ENCODE peak calls at places on chromosomes 3 and 15, in five cellular contexts. E, I, M, R and B are unnamed samples. For H3K9me3 and H3K4me1, the result is how much of the 10 kb centered on the place peaks cover.

GRCh38 chr3:65837604-65838003 is 201.1 kb downstream of the MAGI1 start:
- DNase-seq in E (no peak), I (no peak), M (no peak), R (no peak), B (no peak)

GRCh38 chr3:53705774-53706173 is 140.4 kb downstream of the CHDH start:
- DNase-seq in E (no peak), I (no peak), M (no peak), R (no peak), B (no peak)

GRCh38 chr3:38365469-38366062 is 19.0 kb downstream of the XYLB start:
- DNase-seq in E (no peak), I (no peak), M (no peak), R (no peak), B (no peak)

GRCh38 chr15:77066961-77067690 is 3.8 kb downstream of the TSPAN3 start:
- DNase-seq in E (no peak), I (no peak), M (peak), R (no peak), B (no peak)

GRCh38 chr15:57118013-57118799 is 199.8 kb downstream of the TCF12 start:
- DNase-seq in E (no peak), I (no peak), M (peak), R (no peak), B (no peak)

GRCh38 chr3:62785384-62785783 is 89.8 kb downstream of the CADPS start:
- DNase-seq in E (no peak), I (no peak), M (no peak), R (no peak), B (no peak)

GRCh38 chr3:105907790-105908189 is 39.0 kb upstream of the CBLB start:
- DNase-seq in E (no peak), I (no peak), M (no peak), R (no peak), B (no peak)

GRCh38 chr15:63870403-63871209 is 36.9 kb upstream of the HERC1 start:
- DNase-seq in E (no peak), I (no peak), M (peak), R (no peak), B (peak)

GRCh38 chr15:90248760-90249122 is 615 bp upstream of the TTLL13 start:
- DNase-seq in E (no peak), I (no peak), M (no peak), R (no peak), B (no peak)

GRCh38 chr15:31403096-31403495 is 76.5 kb downstream of the KLF13 start:
- DNase-seq in E (no peak), I (no peak), M (no peak), R (no peak), B (no peak)

GRCh38 chr3:148736086-148736485 is 38.4 kb downstream of the AGTR1 start:
- DNase-seq in E (no peak), I (no peak), M (peak), R (no peak), B (no peak)

GRCh38 chr3:23738946-23739345 is 66.8 kb upstream of the UBE2E1 start:
- DNase-seq in E (no peak), I (no peak), M (peak), R (no peak), B (no peak)

GRCh38 chr3:133988631-133989161 is 41.0 kb downstream of the SLCO2A1 start:
- DNase-seq in E (no peak), I (peak), M (no peak), R (no peak), B (no peak)

GRCh38 chr15:50241684-50242450 is 23.7 kb downstream of the HDC start:
- DNase-seq in E (no peak), I (no peak), M (no peak), R (no peak), B (no peak)

GRCh38 chr3:114841515-114841914 is 305.6 kb downstream of the ZBTB20 start:
- DNase-seq in E (no peak), I (no peak), M (no peak), R (no peak), B (no peak)

GRCh38 chr15:64703632-64703959 is 71.8 kb downstream of the RBPMS2 start:
- DNase-seq in E (no peak), I (no peak), M (no peak), R (no peak), B (no peak)

GRCh38 chr15:96037584-96037983 is 292.9 kb upstream of the NR2F2 start:
- DNase-seq in E (no peak), I (no peak), M (no peak), R (no peak), B (no peak)

GRCh38 chr15:88894819-88895767 is at the start of gene HAPLN3:
- DNase-seq in E (no peak), I (no peak), M (peak), R (peak), B (peak)

GRCh38 chr3:103169289-103169688 is 734.5 kb downstream of the ZPLD1 start:
- DNase-seq in E (no peak), I (no peak), M (no peak), R (no peak), B (no peak)

GRCh38 chr3:142507241-142507640 is 59.4 kb upstream of the XRN1 start:
- DNase-seq in E (no peak), I (no peak), M (no peak), R (no peak), B (no peak)

GRCh38 chr15:92159906-92160841 is 233.5 kb upstream of the ST8SIA2 start:
- DNase-seq in E (no peak), I (no peak), M (no peak), R (no peak), B (no peak)

GRCh38 chr3:42736081-42736480 is 33.5 kb upstream of the HHATL start:
- DNase-seq in E (no peak), I (peak), M (no peak), R (no peak), B (no peak)

GRCh38 chr3:115275897-115276296 is 128.8 kb upstream of the ZBTB20 start:
- DNase-seq in E (no peak), I (no peak), M (no peak), R (no peak), B (no peak)

GRCh38 chr3:71789922-71790321 is 5.0 kb upstream of the PROK2 start:
- DNase-seq in E (no peak), I (no peak), M (no peak), R (no peak), B (no peak)

GRCh38 chr15:70050970-70051369 is 46.7 kb downstream of the TLE3 start:
- DNase-seq in E (no peak), I (no peak), M (no peak), R (peak), B (no peak)

GRCh38 chr3:36729204-36730056 is 34.9 kb downstream of the DCLK3 start:
- DNase-seq in E (no peak), I (no peak), M (peak), R (no peak), B (peak)

GRCh38 chr3:194322701-194323174 is 28.4 kb downstream of the CPN2 start:
- DNase-seq in E (no peak), I (no peak), M (no peak), R (no peak), B (no peak)

GRCh38 chr3:134064081-134064480 is 34.4 kb upstream of the SLCO2A1 start:
- DNase-seq in E (no peak), I (no peak), M (no peak), R (no peak), B (no peak)

GRCh38 chr3:38560284-38560683 is 64.1 kb downstream of the EXOG start:
- DNase-seq in E (no peak), I (no peak), M (no peak), R (no peak), B (no peak)

GRCh38 chr15:88467073-88467934 is at the start of the genes MRPL46 and MRPS11:
- DNase-seq in E (peak), I (peak), M (peak), R (peak), B (peak)

GRCh38 chr15:91385301-91385700 is 285.2 kb downstream of the SV2B start:
- DNase-seq in E (no peak), I (no peak), M (no peak), R (no peak), B (no peak)

GRCh38 chr3:157061271-157061670 is 98.7 kb downstream of the CCNL1 start:
- DNase-seq in E (no peak), I (no peak), M (peak), R (no peak), B (no peak)

GRCh38 chr15:98391131-98391530 is 257.2 kb upstream of the IGF1R start:
- DNase-seq in E (no peak), I (no peak), M (no peak), R (no peak), B (no peak)

GRCh38 chr15:19984101-19984500 is 557.5 kb downstream of the GOLGA6L6 start:
- DNase-seq in E (no peak), I (no peak), M (no peak), R (no peak), B (no peak)
- H3K9me3 ChIP-seq in E (under half), I (under half), M (under half), R (under half), B (under half)

GRCh38 chr3:35659808-35660207 is 20.5 kb downstream of the ARPP21 start:
- DNase-seq in E (no peak), I (no peak), M (no peak), R (no peak), B (no peak)
- H3K4me1 ChIP-seq in E (under half), I (under half), M (under half), R (under half), B (under half)

GRCh38 chr3:184561329-184562145 is at the start of gene EPHB3:
- DNase-seq in E (peak), I (peak), M (peak), R (peak), B (peak)

GRCh38 chr3:184562146-184562861 is 719 bp downstream of the EPHB3 start:
- DNase-seq in E (no peak), I (no peak), M (no peak), R (no peak), B (peak)

GRCh38 chr3:184563941-184564684 is 2.5 kb downstream of the EPHB3 start:
- DNase-seq in E (no peak), I (no peak), M (peak), R (no peak), B (no peak)

GRCh38 chr3:184563569-184563925 is 2.0 kb downstream of the EPHB3 start:
- DNase-seq in E (no peak), I (no peak), M (no peak), R (no peak), B (no peak)

GRCh38 chr3:184562875-184563568 is 1.4 kb downstream of the EPHB3 start:
- DNase-seq in E (peak), I (no peak), M (peak), R (no peak), B (peak)
- H3K4me3 ChIP-seq in E (peak), I (peak), M (peak), R (no peak), B (peak)

GRCh38 chr3:138560501-138560900 is 33.6 kb downstream of the CEP70 start:
- DNase-seq in E (no peak), I (no peak), M (no peak), R (no peak), B (no peak)
- H3K9me3 ChIP-seq in E (under half), I (under half), M (under half), R (under half), B (under half)

GRCh38 chr3:187288176-187288893 is 3.2 kb downstream of the MASP1 start:
- DNase-seq in E (no peak), I (no peak), M (no peak), R (no peak), B (no peak)

GRCh38 chr3:187291001-187291511 is 481 bp downstream of the MASP1 start:
- DNase-seq in E (peak), I (no peak), M (no peak), R (no peak), B (no peak)

GRCh38 chr3:187287231-187287630 is 4.3 kb downstream of the MASP1 start:
- DNase-seq in E (no peak), I (no peak), M (no peak), R (no peak), B (no peak)

GRCh38 chr3:187290561-187290960 is 976 bp downstream of the MASP1 start:
- DNase-seq in E (no peak), I (no peak), M (no peak), R (no peak), B (no peak)

GRCh38 chr3:187286467-187287059 is 5.0 kb downstream of the MASP1 start:
- DNase-seq in E (peak), I (no peak), M (no peak), R (no peak), B (no peak)
- H3K4me1 ChIP-seq in E (under half), I (under half), M (under half), R (under half), B (under half)